ENCODE peak calls at places on chromosome 3, in eight cellular contexts. K, H, E, C, B, V, T and R are unnamed samples.

GRCh38 chr3:192875971-192876565 is 41.6 kb downstream of the MB21D2 start:
- DNase-seq in B (no peak), K (no peak), E (no peak), C (no peak), H (no peak), T (no peak), V (no peak), R (no peak)

GRCh38 chr3:188212308-188212969 is 58.5 kb downstream of the LPP start:
- DNase-seq in K (no peak), T (no peak), C (no peak), E (no peak), V (no peak), B (no peak), H (no peak), R (no peak)

GRCh38 chr3:64759811-64760210 is 72.0 kb upstream of the ADAMTS9 start:
- DNase-seq in B (no peak), K (no peak), V (no peak), E (no peak), C (no peak), H (no peak), T (no peak), R (no peak)

GRCh38 chr3:148162132-148162531 is 535.6 kb upstream of the AGTR1 start:
- DNase-seq in T (no peak), H (no peak), C (no peak), B (no peak), V (no peak), K (no peak), E (no peak), R (no peak)

GRCh38 chr3:117681619-117682018 is 972.0 kb downstream of the TUSC7 start:
- DNase-seq in H (no peak), B (no peak), K (peak), V (no peak), T (no peak), E (no peak), C (no peak), R (no peak)

GRCh38 chr3:39192490-39193092 is at the start of gene XIRP1:
- DNase-seq in B (no peak), V (no peak), K (no peak), C (no peak), T (no peak), E (no peak), H (peak), R (no peak)

GRCh38 chr3:8624612-8625011 is 20.0 kb downstream of the SSUH2 start:
- DNase-seq in E (no peak), H (no peak), K (no peak), T (no peak), B (no peak), V (no peak), C (no peak), R (no peak)

GRCh38 chr3:107124885-107125284 is 252.4 kb upstream of the CCDC54 start:
- DNase-seq in K (peak), B (peak), T (no peak), V (no peak), H (no peak), C (no peak), E (no peak), R (peak)

GRCh38 chr3:56207913-56208312 is 260.4 kb downstream of the ERC2 start:
- DNase-seq in K (no peak), E (no peak), B (no peak), T (no peak), V (no peak), C (no peak), H (no peak), R (no peak)

GRCh38 chr3:30259730-30260129 is 346.7 kb upstream of the TGFBR2 start:
- DNase-seq in E (no peak), B (no peak), C (no peak), K (no peak), V (no peak), T (no peak), H (no peak), R (no peak)
- H3K27ac ChIP-seq in E (no peak), B (no peak), C (no peak), K (no peak), V (no peak), T (no peak), H (no peak), R (no peak)

GRCh38 chr3:45817788-45818523 is 21.6 kb upstream of the SLC6A20 start:
- DNase-seq in C (no peak), V (peak), H (peak), B (peak), T (no peak), E (peak), K (peak), R (no peak)
- H3K27ac ChIP-seq in C (no peak), V (peak), H (peak), B (no peak), T (no peak), E (peak), K (peak), R (no peak)

DNA sequence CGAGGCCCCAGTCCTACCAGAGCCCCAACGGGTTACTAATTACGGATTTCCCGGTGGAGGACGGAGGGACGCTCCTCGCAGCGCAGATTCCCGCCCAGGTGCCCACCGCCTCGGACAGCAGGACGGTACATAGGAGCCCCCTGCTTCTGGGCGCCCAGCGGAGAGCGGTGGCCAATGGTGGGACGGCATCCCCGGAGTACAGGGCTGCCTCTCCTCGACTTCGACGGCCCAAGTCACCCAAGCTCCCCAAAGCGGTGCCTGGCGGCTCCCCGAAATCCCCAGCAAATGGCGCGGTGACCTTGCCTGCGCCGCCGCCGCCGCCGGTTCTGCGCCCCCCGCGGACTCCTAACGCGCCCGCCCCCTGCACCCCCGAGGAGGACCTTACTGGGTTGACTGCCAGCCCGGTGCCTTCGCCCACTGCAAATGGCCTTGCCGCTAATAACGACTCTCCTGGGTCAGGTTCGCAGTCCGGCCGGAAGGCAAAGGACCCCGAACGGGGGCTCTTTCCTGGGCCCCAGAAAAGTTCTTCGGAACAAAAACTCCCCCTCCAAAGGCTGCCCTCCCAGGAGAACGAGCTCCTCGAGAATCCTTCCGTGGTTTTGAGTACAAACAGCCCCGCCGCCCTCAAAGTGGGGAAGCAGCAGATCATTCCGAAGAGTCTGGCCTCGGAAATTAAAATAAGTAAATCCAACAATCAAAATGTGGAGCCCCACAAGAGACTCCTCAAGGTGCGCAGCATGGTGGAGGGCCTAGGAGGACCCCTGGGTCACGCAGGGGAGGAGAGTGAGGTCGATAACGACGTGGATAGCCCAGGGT is 1.1 kb downstream of the ARHGEF26 start:
- DNase-seq in E (no peak), C (no peak), H (no peak), B (peak), K (no peak), T (no peak), V (no peak), R (peak)
- H3K27ac ChIP-seq in E (peak), C (peak), H (no peak), B (peak), K (no peak), T (no peak), V (peak), R (peak)

GRCh38 chr3:156750874-156751245 is 75.3 kb upstream of the LEKR1 start:
- DNase-seq in C (no peak), H (no peak), T (no peak), E (no peak), V (no peak), K (peak), B (no peak), R (no peak)
- H3K27ac ChIP-seq in C (no peak), H (no peak), T (no peak), E (no peak), V (no peak), K (peak), B (no peak), R (no peak)

GRCh38 chr3:124360626-124361025 is 368.7 kb upstream of the ROPN1 start:
- DNase-seq in B (no peak), E (no peak), V (no peak), C (no peak), T (no peak), K (no peak), H (no peak), R (no peak)
- H3K27ac ChIP-seq in B (no peak), E (no peak), V (no peak), C (no peak), T (no peak), K (no peak), H (no peak), R (no peak)